ENCODE peak calls at places on chromosomes 6 and 20, in seven cellular contexts. D is CD4-positive, alpha-beta T cell; N is neural progenitor cell; X is cardiac muscle cell; K is PC-9; O is GM23248; L is psoas muscle. J is an unnamed sample. For H3K9me3, the result is how much of the 10 kb centered on the place peaks cover.

GRCh38 chr6:107215334-107215733 is 100.0 kb upstream of the BEND3 start:
- DNase-seq in D (no peak), N (no peak), X (no peak), K (no peak), O (no peak), L (no peak), J (no peak)

GRCh38 chr6:52293067-52293466 is 8.5 kb upstream of the MCM3 start:
- DNase-seq in D (no peak), N (no peak), X (no peak), K (no peak), O (no peak), L (no peak), J (peak)

GRCh38 chr6:137269803-137270202 is 50.6 kb upstream of the IFNGR1 start:
- DNase-seq in D (no peak), N (no peak), X (no peak), K (peak), O (no peak), L (no peak), J (no peak)

GRCh38 chr20:41078329-41078728 is 49.7 kb downstream of the TOP1 start:
- DNase-seq in D (no peak), N (peak), X (peak), K (peak), O (peak), L (no peak), J (peak)

GRCh38 chr6:142537612-142538478 is 236.0 kb downstream of the ADGRG6 start:
- DNase-seq in D (no peak), N (no peak), X (no peak), K (no peak), O (peak), L (no peak), J (peak)

GRCh38 chr20:53949319-53949839 is 121.0 kb downstream of the BCAS1 start:
- DNase-seq in D (peak), N (no peak), X (no peak), K (no peak), O (peak), L (no peak), J (peak)

GRCh38 chr20:25310921-25311728 is 63.2 kb downstream of the PYGB start:
- DNase-seq in D (peak), N (no peak), X (peak), K (peak), O (peak), L (no peak), J (peak)

GRCh38 chr6:116370328-116370716 is 425 bp upstream of the DSE start:
- DNase-seq in D (no peak), N (no peak), X (no peak), K (peak), O (no peak), L (no peak), J (no peak)

GRCh38 chr6:111722220-111722731 is 116.6 kb upstream of the TRAF3IP2 start:
- DNase-seq in D (no peak), N (no peak), X (no peak), K (peak), O (peak), L (no peak), J (no peak)

GRCh38 chr20:41509801-41510200 is 108.4 kb downstream of the CHD6 start:
- DNase-seq in D (no peak), N (no peak), X (no peak), K (no peak), O (peak), L (peak), J (no peak)

GRCh38 chr6:166520905-166521834 is 65.3 kb downstream of the RAMACL start:
- DNase-seq in D (no peak), N (no peak), X (no peak), K (no peak), O (peak), L (no peak), J (no peak)

GRCh38 chr20:57316795-57317201 is 12.8 kb upstream of the SPO11 start:
- DNase-seq in D (no peak), N (no peak), X (no peak), K (no peak), O (no peak), L (no peak), J (no peak)

GRCh38 chr6:139967497-139967896 is 593.0 kb upstream of the CITED2 start:
- DNase-seq in D (no peak), N (no peak), X (no peak), K (no peak), O (peak), L (no peak), J (no peak)

GRCh38 chr20:48454721-48455490 is 372.9 kb downstream of the PREX1 start:
- DNase-seq in D (no peak), N (no peak), X (no peak), K (no peak), O (no peak), L (no peak), J (no peak)

GRCh38 chr6:144712541-144712940 is 427.4 kb downstream of the UTRN start:
- DNase-seq in D (no peak), N (no peak), X (no peak), K (no peak), O (peak), L (no peak), J (no peak)

GRCh38 chr6:29793796-29794195 is 33.8 kb upstream of the HLA-G start:
- DNase-seq in D (no peak), N (no peak), X (no peak), K (no peak), O (no peak), L (no peak), J (no peak)

GRCh38 chr6:111758608-111759293 is 114.5 kb downstream of the FYN start:
- DNase-seq in D (no peak), N (no peak), X (no peak), K (no peak), O (no peak), L (no peak), J (no peak)

GRCh38 chr6:1315560-1316386 is 3.9 kb downstream of the FOXQ1 start:
- DNase-seq in D (no peak), N (no peak), X (no peak), K (no peak), O (no peak), L (no peak), J (no peak)

GRCh38 chr6:151276112-151276745 is 36.5 kb downstream of the AKAP12 start:
- DNase-seq in D (no peak), N (peak), X (no peak), K (no peak), O (peak), L (peak), J (no peak)

GRCh38 chr6:168247456-168248147 is 72.0 kb downstream of the DACT2 start:
- DNase-seq in D (no peak), N (no peak), X (no peak), K (no peak), O (peak), L (peak), J (peak)

GRCh38 chr6:168244961-168245551 is 74.5 kb downstream of the DACT2 start:
- DNase-seq in D (no peak), N (no peak), X (no peak), K (no peak), O (no peak), L (no peak), J (no peak)

GRCh38 chr6:168242111-168242510 is 77.5 kb downstream of the DACT2 start:
- DNase-seq in D (no peak), N (no peak), X (no peak), K (no peak), O (no peak), L (no peak), J (no peak)

GRCh38 chr6:168242655-168243225 is 76.8 kb downstream of the DACT2 start:
- DNase-seq in D (no peak), N (no peak), X (no peak), K (no peak), O (no peak), L (no peak), J (no peak)

GRCh38 chr6:168243812-168244376 is 75.7 kb downstream of the DACT2 start:
- DNase-seq in D (no peak), N (no peak), X (no peak), K (no peak), O (no peak), L (no peak), J (no peak)
- H3K9me3 ChIP-seq in D (under half), N (under half), X (under half), K (under half), O (under half), L (under half), J (under half)

DNA sequence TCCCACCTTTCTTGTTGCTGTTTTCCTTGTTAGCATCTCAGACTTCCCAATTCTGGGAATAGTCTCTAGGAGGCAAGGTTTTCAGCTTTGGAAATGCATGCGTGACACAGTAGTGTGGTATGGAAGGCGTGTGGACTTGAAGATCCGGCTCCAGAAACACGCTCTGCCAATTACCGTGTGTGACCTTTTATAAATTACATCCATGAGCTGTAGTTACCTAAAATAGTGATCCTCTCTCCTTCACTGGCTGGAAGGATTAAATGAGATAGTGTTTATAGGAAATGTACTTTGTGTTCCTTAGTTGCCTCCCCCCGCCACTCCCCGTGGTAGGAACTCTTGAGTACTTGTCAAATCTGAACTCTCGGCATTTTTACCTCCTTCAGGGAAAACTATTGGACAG is 13.0 kb downstream of the E2F3 start:
- DNase-seq in D (no peak), N (no peak), X (no peak), K (no peak), O (no peak), L (no peak), J (no peak)
- H3K27ac ChIP-seq in D (no peak), N (no peak), X (peak), K (no peak), O (no peak), L (peak), J (no peak)

GRCh38 chr20:58536289-58536688 is 21.1 kb upstream of the APCDD1L start:
- DNase-seq in D (no peak), N (no peak), X (no peak), K (no peak), O (no peak), L (no peak), J (no peak)
- H3K9me3 ChIP-seq in D (under half), N (under half), X (under half), K (under half), O (under half), L (under half), J (under half)

GRCh38 chr20:51541189-51542032 is 1.1 kb downstream of the NFATC2 start:
- DNase-seq in D (peak), N (peak), X (peak), K (no peak), O (peak), L (peak), J (no peak)
- H3K27ac ChIP-seq in D (peak), N (no peak), X (peak), K (no peak), O (no peak), L (peak), J (no peak)

GRCh38 chr6:69954733-69955132 is 88.4 kb downstream of the COL19A1 start:
- DNase-seq in D (no peak), N (no peak), X (no peak), K (no peak), O (no peak), L (no peak), J (no peak)
- H3K9me3 ChIP-seq in D (under half), N (under half), X (under half), K (under half), O (under half), L (under half), J (under half)

GRCh38 chr6:69456086-69456485 is 340.7 kb downstream of the LMBRD1 start:
- DNase-seq in D (no peak), N (peak), X (no peak), K (no peak), O (no peak), L (no peak), J (no peak)
- H3K27ac ChIP-seq in D (no peak), N (no peak), X (no peak), K (no peak), O (no peak), L (no peak), J (no peak)

GRCh38 chr6:62652692-62653328 is 366.8 kb upstream of the KHDRBS2 start:
- DNase-seq in D (no peak), N (peak), X (peak), K (no peak), O (peak), L (no peak), J (no peak)
- H3K9me3 ChIP-seq in D (under half), N (under half), X (under half), K (under half), O (under half), L (under half), J (under half)

GRCh38 chr20:59663513-59663890 is 59.2 kb downstream of the PHACTR3 start:
- DNase-seq in D (no peak), N (no peak), X (no peak), K (no peak), O (no peak), L (no peak), J (no peak)
- H3K27ac ChIP-seq in D (no peak), N (no peak), X (no peak), K (no peak), O (no peak), L (no peak), J (no peak)

GRCh38 chr6:27545271-27546046 is 72.6 kb upstream of the ZNF184 start:
- DNase-seq in D (no peak), N (peak), X (peak), K (peak), O (peak), L (no peak), J (no peak)
- H3K9me3 ChIP-seq in D (under half), N (under half), X (under half), K (under half), O (under half), L (under half), J (under half)